ENCODE peak calls at places on chromosomes 7 and 10, in seven cellular contexts. A is coronary artery; W is stimulated activated CD8-positive, alpha-beta memory T cell treated with anti-CD3 and anti-CD28 coated beads, Interleukin-15, amount 100 ng/mL, for 4 hours; Y is LoVo; T is spleen; C is A172; Q is pons. E is an unnamed sample.

GRCh38 chr10:63758080-63758479 is 236.9 kb downstream of the REEP3 start:
- DNase-seq in A (no peak), W (no peak), Y (no peak), T (no peak), C (no peak), Q (no peak), E (peak; percentile 4)

GRCh38 chr10:283916-284356 is 148.7 kb downstream of the ZMYND11 start:
- DNase-seq in A (no peak), W (no peak), Y (no peak), T (no peak), C (no peak), Q (no peak), E (no peak)

GRCh38 chr10:71584461-71584860 is 135.1 kb downstream of the C10orf105 start:
- DNase-seq in A (no peak), W (no peak), Y (no peak), T (no peak), C (no peak), Q (no peak), E (peak; percentile 52)

GRCh38 chr10:48509974-48510692 is 94.7 kb downstream of the ARHGAP22 start:
- DNase-seq in A (peak; percentile 50), W (no peak), Y (no peak), T (peak; percentile 52), C (no peak), Q (no peak), E (no peak)

GRCh38 chr10:36157486-36157885 is 515.4 kb upstream of the FZD8 start:
- DNase-seq in A (no peak), W (no peak), Y (no peak), T (no peak), C (no peak), Q (no peak), E (no peak)

GRCh38 chr10:101588879-101589278 is 758 bp downstream of the DPCD start:
- DNase-seq in A (no peak), W (no peak), Y (peak; percentile 49), T (peak; percentile 47), C (peak; percentile 59), Q (no peak), E (no peak)

GRCh38 chr7:105811189-105811847 is 65.1 kb downstream of the ATXN7L1 start:
- DNase-seq in A (no peak), W (no peak), Y (no peak), T (no peak), C (no peak), Q (no peak), E (no peak)

GRCh38 chr7:98228801-98229200 is 17.6 kb downstream of the BHLHA15 start:
- DNase-seq in A (no peak), W (no peak), Y (no peak), T (no peak), C (no peak), Q (no peak), E (no peak)

GRCh38 chr10:31399631-31400030 is 80.6 kb downstream of the ZEB1 start:
- DNase-seq in A (no peak), W (no peak), Y (no peak), T (no peak), C (no peak), Q (peak; percentile 22), E (no peak)

GRCh38 chr7:75611557-75612178 is 119.5 kb downstream of the SPDYE5 start:
- DNase-seq in A (peak; percentile 92), W (no peak), Y (no peak), T (peak; percentile 92), C (no peak), Q (peak; percentile 98), E (no peak)

GRCh38 chr10:70122742-70123141 is 9.9 kb downstream of the AIFM2 start:
- DNase-seq in A (no peak), W (no peak), Y (no peak), T (peak; percentile 0), C (no peak), Q (no peak), E (no peak)

GRCh38 chr10:52818019-52818418 is 45.4 kb upstream of the MBL2 start:
- DNase-seq in A (no peak), W (no peak), Y (peak; percentile 59), T (no peak), C (peak; percentile 55), Q (peak; percentile 52), E (peak; percentile 27)

GRCh38 chr7:157337316-157338149 is 729 bp downstream of the DNAJB6 start:
- DNase-seq in A (peak; percentile 79), W (peak; percentile 45), Y (peak; percentile 64), T (peak; percentile 94), C (peak; percentile 30), Q (peak; percentile 43), E (no peak)

GRCh38 chr7:23530355-23530754 is 1.4 kb downstream of the TRA2A start:
- DNase-seq in A (no peak), W (no peak), Y (peak; percentile 45), T (no peak), C (peak; percentile 36), Q (peak; percentile 53), E (peak; percentile 23)

GRCh38 chr10:97003151-97003803 is 171.2 kb downstream of the LCOR start:
- DNase-seq in A (no peak), W (no peak), Y (no peak), T (no peak), C (no peak), Q (no peak), E (no peak)

GRCh38 chr10:44363716-44364115 is 21.2 kb downstream of the CXCL12 start:
- DNase-seq in A (no peak), W (no peak), Y (no peak), T (peak; percentile 39), C (no peak), Q (no peak), E (no peak)

GRCh38 chr7:141466151-141466904 is 84.9 kb upstream of the AGK start:
- DNase-seq in A (no peak), W (no peak), Y (no peak), T (no peak), C (no peak), Q (no peak), E (no peak)

GRCh38 chr10:133537551-133538545 is 10.7 kb downstream of the CYP2E1 start:
- DNase-seq in A (no peak), W (no peak), Y (no peak), T (no peak), C (no peak), Q (no peak), E (no peak)

GRCh38 chr7:116670409-116671036 is 1.5 kb upstream of the MET start:
- DNase-seq in A (no peak), W (no peak), Y (no peak), T (no peak), C (no peak), Q (no peak), E (no peak)

GRCh38 chr7:33632840-33633239 is 272.5 kb upstream of the BMPER start:
- DNase-seq in A (no peak), W (no peak), Y (no peak), T (no peak), C (no peak), Q (no peak), E (no peak)

GRCh38 chr7:47654672-47655340 is 72.9 kb upstream of the TNS3 start:
- DNase-seq in A (no peak), W (no peak), Y (no peak), T (peak; percentile 58), C (no peak), Q (no peak), E (no peak)

E was measured in astrocyte of the cerebellum.